ENCODE peak calls at places on chromosomes 5 and 9, in ten cellular contexts. U, T, N, S, K, D, J, M, X and I are unnamed samples.
A peak's percentile ranks its signal among the peaks of the same experiment; 100 is the strongest.

GRCh38 chr9:119078015-119078414 is 291.2 kb downstream of the BRINP1 start:
- DNase-seq in U (no peak), T (no peak), N (no peak), S (no peak), K (no peak), D (no peak), J (no peak), M (no peak), X (no peak), I (no peak)

GRCh38 chr9:83299556-83299955 is 236.6 kb upstream of the RASEF start:
- DNase-seq in U (no peak), T (no peak), N (no peak), S (no peak), K (no peak), D (no peak), J (no peak), M (no peak), X (no peak), I (no peak)

GRCh38 chr9:104092192-104092591 is 1.9 kb upstream of the SMC2 start:
- DNase-seq in U (no peak), T (no peak), N (no peak), S (no peak), K (no peak), D (no peak), J (no peak), M (no peak), X (no peak), I (no peak)

GRCh38 chr5:73387630-73388370 is 60.8 kb downstream of the FOXD1 start:
- DNase-seq in U (peak; percentile 48), T (no peak), N (peak; percentile 25), S (no peak), K (peak; percentile 67), D (no peak), J (no peak), M (no peak), X (no peak), I (no peak)

GRCh38 chr5:147482426-147483196 is 27.3 kb downstream of the DPYSL3 start:
- DNase-seq in U (no peak), T (no peak), N (no peak), S (no peak), K (no peak), D (no peak), J (no peak), M (no peak), X (peak; percentile 48), I (no peak)

GRCh38 chr5:143680672-143681259 is 131.2 kb upstream of the HMHB1 start:
- DNase-seq in U (peak; percentile 10), T (no peak), N (no peak), S (no peak), K (no peak), D (no peak), J (no peak), M (no peak), X (no peak), I (no peak)

GRCh38 chr5:121974261-121974660 is 12.5 kb downstream of the SRFBP1 start:
- DNase-seq in U (peak; percentile 48), T (no peak), N (no peak), S (no peak), K (no peak), D (no peak), J (no peak), M (no peak), X (peak; percentile 63), I (no peak)

GRCh38 chr5:98248949-98249348 is 524.5 kb upstream of the RGMB start:
- DNase-seq in U (peak; percentile 96), T (no peak), N (no peak), S (no peak), K (no peak), D (no peak), J (no peak), M (no peak), X (no peak), I (no peak)

GRCh38 chr9:137459147-137459600 is at the start of gene NSMF:
- DNase-seq in U (peak; percentile 86), T (peak; percentile 94), N (peak; percentile 98), S (peak; percentile 95), K (peak; percentile 91), D (peak; percentile 92), J (peak; percentile 93), M (peak; percentile 67), X (peak; percentile 90), I (peak; percentile 94)

GRCh38 chr9:137460363-137461315 is 1.5 kb upstream of the NSMF start:
- DNase-seq in U (no peak), T (no peak), N (no peak), S (no peak), K (no peak), D (no peak), J (peak; percentile 20), M (no peak), X (no peak), I (no peak)

GRCh38 chr9:137458194-137459146 is 664 bp downstream of the NSMF start:
- DNase-seq in U (no peak), T (no peak), N (no peak), S (peak; percentile 34), K (no peak), D (no peak), J (peak; percentile 33), M (peak; percentile 46), X (no peak), I (peak; percentile 67)

GRCh38 chr9:137461316-137461662 is 2.2 kb upstream of the NSMF start:
- DNase-seq in U (no peak), T (no peak), N (no peak), S (no peak), K (no peak), D (no peak), J (no peak), M (no peak), X (no peak), I (no peak)

DNA sequence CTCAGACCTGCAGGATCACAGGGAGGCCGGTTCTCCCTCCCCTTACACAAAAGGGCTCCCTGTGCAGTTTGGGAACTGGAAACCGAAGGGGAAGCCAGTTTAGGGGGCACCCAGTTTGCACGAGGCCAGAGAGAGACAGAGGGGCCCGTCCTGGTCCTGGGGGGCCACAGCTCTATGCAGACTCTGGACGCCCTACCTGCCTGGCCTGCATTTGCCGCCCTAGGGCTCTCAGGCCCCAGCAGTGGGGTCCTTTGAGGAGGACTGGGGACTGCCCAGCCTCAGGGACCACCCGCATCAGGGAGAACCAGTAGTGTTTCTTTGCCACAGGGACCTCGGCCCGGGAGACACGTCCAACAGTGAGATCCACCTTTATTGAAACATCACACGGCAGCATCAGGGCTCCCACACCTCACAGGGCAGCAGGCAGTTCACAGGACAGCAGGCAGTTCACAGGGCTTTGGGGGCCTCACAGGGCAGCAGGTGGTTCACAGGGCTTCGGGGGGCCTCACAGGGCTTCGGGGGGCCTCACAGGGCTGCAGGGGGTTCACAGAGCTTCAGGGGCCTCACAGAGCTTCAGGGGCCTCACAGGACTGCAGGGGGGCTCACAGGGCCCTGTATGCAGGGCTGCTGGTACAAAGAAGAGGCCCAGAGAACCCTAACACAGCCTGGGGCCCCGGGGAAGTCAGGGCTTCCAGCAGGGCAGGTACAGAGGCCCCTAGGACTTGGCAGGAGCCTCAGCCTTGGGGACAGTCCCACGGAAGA is 648 bp upstream of the NSMF start:
- DNase-seq in U (no peak), T (no peak), N (no peak), S (no peak), K (no peak), D (no peak), J (peak; percentile 33), M (no peak), X (no peak), I (no peak)
- H3K4me1 ChIP-seq in U (peaks cover 18% of the 10 kb centered on the region), T (peaks cover 32% of the 10 kb centered on the region), N (peaks cover 6% of the 10 kb centered on the region), S (peaks cover 12% of the 10 kb centered on the region), K (peaks cover 79% of the 10 kb centered on the region), D (peaks cover 11% of the 10 kb centered on the region), J (peaks cover 49% of the 10 kb centered on the region), M (peaks cover 34% of the 10 kb centered on the region), X (no peaks in the 10 kb centered on the region), I (peaks cover 39% of the 10 kb centered on the region)

GRCh38 chr5:74640450-74641013 is at the start of gene ENC1:
- DNase-seq in U (peak; percentile 84), T (peak; percentile 89), N (peak; percentile 92), S (peak; percentile 84), K (peak; percentile 86), D (peak; percentile 94), J (peak; percentile 80), M (peak; percentile 32), X (peak; percentile 99), I (peak; percentile 83)

GRCh38 chr5:74643160-74643562 is 2.6 kb upstream of the ENC1 start:
- DNase-seq in U (peak; percentile 96), T (no peak), N (no peak), S (no peak), K (no peak), D (no peak), J (no peak), M (no peak), X (peak; percentile 11), I (no peak)

GRCh38 chr5:74641778-74642542 is 1.4 kb upstream of the ENC1 start:
- DNase-seq in U (peak; percentile 87), T (peak; percentile 22), N (peak; percentile 71), S (peak; percentile 67), K (peak; percentile 13), D (peak; percentile 44), J (peak; percentile 52), M (no peak), X (peak; percentile 80), I (peak; percentile 44)

GRCh38 chr5:74641014-74641777 is 668 bp upstream of the ENC1 start:
- DNase-seq in U (peak; percentile 64), T (peak; percentile 83), N (peak; percentile 85), S (peak; percentile 97), K (peak; percentile 28), D (peak; percentile 65), J (peak; percentile 72), M (no peak), X (peak; percentile 86), I (peak; percentile 83)

GRCh38 chr5:74642543-74642863 is 2.0 kb upstream of the ENC1 start:
- DNase-seq in U (no peak), T (no peak), N (no peak), S (no peak), K (no peak), D (no peak), J (no peak), M (no peak), X (no peak), I (no peak)
- H3K4me3 ChIP-seq in U (no peak overlapping the region), T (no peak overlapping the region), N (no peak overlapping the region), S (no peak overlapping the region), K (no peak overlapping the region), D (no peak overlapping the region), J (no peak overlapping the region), M (no peak overlapping the region), X (no peak overlapping the region), I (no peak overlapping the region)

GRCh38 chr5:176994460-176995121 is 12.0 kb downstream of the UIMC1 start:
- DNase-seq in U (peak; percentile 60), T (peak; percentile 29), N (peak; percentile 2), S (no peak), K (no peak), D (no peak), J (peak; percentile 37), M (peak; percentile 18), X (peak; percentile 43), I (peak; percentile 81)

GRCh38 chr5:176996780-176997179 is 9.8 kb downstream of the UIMC1 start:
- DNase-seq in U (no peak), T (no peak), N (no peak), S (no peak), K (no peak), D (no peak), J (no peak), M (no peak), X (no peak), I (no peak)

GRCh38 chr5:176998828-176999227 is 7.8 kb downstream of the UIMC1 start:
- DNase-seq in U (no peak), T (no peak), N (no peak), S (no peak), K (no peak), D (no peak), J (no peak), M (no peak), X (no peak), I (no peak)

GRCh38 chr5:176995896-176996767 is 10.4 kb downstream of the UIMC1 start:
- DNase-seq in U (peak; percentile 79), T (no peak), N (no peak), S (no peak), K (no peak), D (no peak), J (no peak), M (no peak), X (no peak), I (no peak)

DNA sequence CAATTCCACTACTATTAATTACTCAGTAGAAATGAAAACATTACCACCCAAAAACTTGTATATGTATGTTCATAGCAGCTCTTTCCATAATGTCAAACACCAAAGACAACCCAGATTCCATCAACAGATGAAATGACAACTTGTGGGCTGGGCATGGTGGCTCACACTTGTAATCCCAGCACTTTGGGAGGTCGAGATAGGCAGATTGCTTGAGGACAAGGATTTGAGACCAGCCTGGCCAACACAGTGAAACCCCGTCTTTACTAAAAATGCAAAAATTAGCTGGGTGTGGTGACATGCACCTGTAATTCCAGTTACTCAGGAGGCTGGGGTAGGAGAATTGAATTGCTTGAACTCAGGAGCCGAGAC is 11.5 kb downstream of the UIMC1 start:
- DNase-seq in U (no peak), T (no peak), N (no peak), S (no peak), K (no peak), D (no peak), J (no peak), M (no peak), X (peak; percentile 19), I (no peak)
- H3K4me1 ChIP-seq in U (peaks cover 10% of the 10 kb centered on the region), T (peaks cover 53% of the 10 kb centered on the region), N (no peaks in the 10 kb centered on the region), S (no peaks in the 10 kb centered on the region), K (peaks cover 9% of the 10 kb centered on the region), D (no peaks in the 10 kb centered on the region), J (peaks cover 23% of the 10 kb centered on the region), M (no peaks in the 10 kb centered on the region), X (no peaks in the 10 kb centered on the region), I (peaks cover 40% of the 10 kb centered on the region)

GRCh38 chr9:124858330-124859046 is 3.3 kb downstream of the RPL35 start:
- DNase-seq in U (no peak), T (no peak), N (no peak), S (no peak), K (no peak), D (no peak), J (no peak), M (no peak), X (no peak), I (no peak)
- H3K4me3 ChIP-seq in U (no peak overlapping the region), T (no peak overlapping the region), N (no peak overlapping the region), S (no peak overlapping the region), K (no peak overlapping the region), D (no peak overlapping the region), J (no peak overlapping the region), M (no peak overlapping the region), X (no peak overlapping the region), I (no peak overlapping the region)